ENCODE peak calls at places on chromosomes 7 and 10, in four cellular contexts. M, U, P and O are unnamed samples.

GRCh38 chr10:9825491-9826018 is 1192.1 kb upstream of the CELF2 start:
- DNase-seq in M (no peak), U (peak; percentile 55), P (no peak), O (no peak)

GRCh38 chr7:70620333-70621055 is 511.4 kb upstream of the GALNT17 start:
- DNase-seq in M (no peak), U (no peak), P (no peak), O (peak; percentile 47)

GRCh38 chr7:101947899-101948298 is 130.5 kb downstream of the CUX1 start:
- DNase-seq in M (peak; percentile 90), U (peak; percentile 67), P (peak; percentile 85), O (no peak)

GRCh38 chr10:107284187-107284586 is 119.7 kb upstream of the SORCS1 start:
- DNase-seq in M (no peak), U (no peak), P (no peak), O (no peak)

GRCh38 chr7:604038-604883 is 84.6 kb upstream of the PDGFA start:
- DNase-seq in M (peak; percentile 84), U (peak; percentile 89), P (peak; percentile 89), O (peak; percentile 84)

GRCh38 chr10:74383617-74384016 is 232.6 kb downstream of the ADK start:
- DNase-seq in M (no peak), U (no peak), P (no peak), O (no peak)

GRCh38 chr7:101185258-101185839 is 5.3 kb upstream of the NAT16 start:
- DNase-seq in M (no peak), U (peak; percentile 58), P (no peak), O (no peak)

GRCh38 chr7:73770002-73770859 is at the start of gene CLDN3:
- DNase-seq in M (no peak), U (peak; percentile 41), P (no peak), O (peak; percentile 91)

GRCh38 chr7:104040666-104041065 is 51.2 kb upstream of the RELN start:
- DNase-seq in M (no peak), U (no peak), P (no peak), O (no peak)

GRCh38 chr7:6026011-6026819 is 5.0 kb upstream of the ANKRD61 start:
- DNase-seq in M (peak; percentile 74), U (peak; percentile 4), P (peak; percentile 73), O (peak; percentile 52)

GRCh38 chr10:124508070-124508667 is 46.5 kb downstream of the LHPP start:
- DNase-seq in M (peak; percentile 60), U (no peak), P (no peak), O (no peak)

GRCh38 chr7:133434246-133434865 is 181.5 kb downstream of the EXOC4 start:
- DNase-seq in M (no peak), U (peak; percentile 30), P (no peak), O (no peak)

GRCh38 chr7:64035388-64035787 is 9.8 kb upstream of the ZNF727 start:
- DNase-seq in M (no peak), U (no peak), P (no peak), O (no peak)
- H3K9me3 ChIP-seq in M (peaks cover 8% of the 10 kb centered on the region), U (no peaks in the 10 kb centered on the region), P (no peaks in the 10 kb centered on the region), O (peaks cover 43% of the 10 kb centered on the region)

GRCh38 chr7:64685741-64686140 is 19.8 kb downstream of the ZNF107 start:
- DNase-seq in M (no peak), U (no peak), P (no peak), O (no peak)
- H3K27ac ChIP-seq in M (no peak overlapping the region), U (no peak overlapping the region), P (no peak overlapping the region), O (no peak overlapping the region)

DNA sequence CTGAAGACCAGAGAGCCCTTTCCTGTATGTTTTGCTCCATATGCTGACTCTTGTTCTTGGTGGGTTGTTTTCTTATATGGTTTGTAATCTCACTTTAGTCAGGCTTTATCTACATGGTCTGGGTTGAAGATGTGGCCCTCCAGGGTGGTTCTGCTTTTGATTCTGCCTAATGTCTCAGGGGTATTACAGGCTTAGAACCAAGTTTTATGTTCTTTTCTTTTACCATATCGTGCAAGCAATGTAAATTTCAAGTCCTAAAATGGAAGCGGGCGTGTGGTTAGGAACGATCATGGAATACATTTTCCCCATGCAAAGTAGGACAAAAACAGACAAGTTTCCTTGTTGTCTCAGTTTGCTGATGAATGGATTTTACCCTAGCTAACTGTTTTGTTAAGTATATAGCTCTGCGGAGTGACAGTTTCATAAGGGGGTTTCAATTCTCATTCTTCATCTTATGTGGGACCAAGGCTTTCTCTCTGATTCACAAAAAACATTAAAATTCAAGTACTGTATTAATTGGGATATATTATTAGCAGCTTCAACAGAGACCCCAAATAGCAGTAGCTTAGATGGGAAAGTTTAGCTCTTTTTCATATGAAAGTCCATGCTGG is 58.7 kb downstream of the MTURN start:
- DNase-seq in M (no peak), U (no peak), P (no peak), O (no peak)
- H3K9me3 ChIP-seq in M (no peaks in the 10 kb centered on the region), U (no peaks in the 10 kb centered on the region), P (no peaks in the 10 kb centered on the region), O (no peaks in the 10 kb centered on the region)

DNA sequence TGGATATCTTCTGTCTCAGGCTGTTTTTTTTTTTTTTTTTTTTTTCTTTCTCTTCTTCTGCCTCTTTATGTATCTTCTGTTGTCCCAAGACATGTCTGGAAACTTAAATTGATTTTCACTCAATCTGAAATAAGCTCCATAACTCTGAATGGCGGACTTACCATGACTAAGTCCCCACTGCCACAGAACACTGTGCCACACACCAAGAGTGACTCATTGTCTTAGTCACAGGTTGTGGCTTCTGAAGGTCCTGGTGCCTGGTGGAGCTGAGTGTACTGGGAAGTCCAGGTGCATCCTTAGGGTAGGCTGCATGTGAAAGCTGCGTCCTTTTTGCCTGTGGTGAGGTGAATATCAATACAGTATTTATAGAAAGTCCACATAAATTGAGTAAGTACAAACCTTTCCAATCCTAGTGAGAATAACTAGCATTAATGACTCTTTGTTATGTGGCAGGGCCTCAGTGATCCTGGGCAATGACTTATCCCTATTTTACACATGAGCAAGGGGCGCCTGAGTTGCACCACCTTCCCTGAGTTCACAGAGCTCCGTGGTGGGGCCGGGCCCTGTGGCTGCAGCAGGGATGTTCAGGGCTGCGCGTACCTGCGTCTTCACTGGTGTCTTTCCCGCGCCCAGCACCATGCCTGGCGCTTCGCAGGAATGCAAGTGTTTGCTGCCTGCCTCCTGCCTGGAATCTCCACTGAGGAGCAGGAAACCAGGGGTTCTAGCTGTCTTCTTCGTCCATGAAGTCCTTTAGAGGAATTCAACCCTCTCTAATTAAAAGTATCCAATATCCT is 4.3 kb downstream of the PFKP start:
- DNase-seq in M (no peak), U (peak; percentile 94), P (no peak), O (no peak)
- H3K27ac ChIP-seq in M (no peak overlapping the region), U (no peak overlapping the region), P (no peak overlapping the region), O (no peak overlapping the region)

DNA sequence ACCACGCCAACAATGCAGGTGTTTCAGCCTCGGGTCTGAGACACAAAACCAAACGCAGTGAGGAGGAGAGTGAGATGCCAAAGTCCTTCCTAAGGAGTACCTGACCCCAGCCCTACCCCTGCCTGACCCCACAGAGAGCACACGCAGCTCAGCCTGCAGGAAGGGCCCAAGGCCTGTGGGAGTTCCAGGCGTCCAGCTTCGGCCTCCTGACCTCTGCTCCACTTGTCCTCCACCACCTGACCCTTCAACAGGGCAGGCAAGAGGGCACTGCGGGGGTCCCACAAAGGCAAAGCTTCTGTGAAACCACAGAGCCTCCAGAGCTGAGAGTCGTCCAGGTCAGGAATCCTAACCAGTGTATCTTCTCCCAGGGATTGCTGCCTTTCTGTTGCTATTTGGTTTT is 122.0 kb upstream of the PPP2R2D start:
- DNase-seq in M (no peak), U (no peak), P (no peak), O (no peak)
- H3K9me3 ChIP-seq in M (peaks cover 20% of the 10 kb centered on the region), U (no peaks in the 10 kb centered on the region), P (no peaks in the 10 kb centered on the region), O (peaks cover 15% of the 10 kb centered on the region)

GRCh38 chr10:123269675-123270074 is 115.5 kb downstream of the BUB3 start:
- DNase-seq in M (no peak), U (no peak), P (no peak), O (no peak)
- H3K27ac ChIP-seq in M (no peak overlapping the region), U (no peak overlapping the region), P (no peak overlapping the region), O (no peak overlapping the region)

DNA sequence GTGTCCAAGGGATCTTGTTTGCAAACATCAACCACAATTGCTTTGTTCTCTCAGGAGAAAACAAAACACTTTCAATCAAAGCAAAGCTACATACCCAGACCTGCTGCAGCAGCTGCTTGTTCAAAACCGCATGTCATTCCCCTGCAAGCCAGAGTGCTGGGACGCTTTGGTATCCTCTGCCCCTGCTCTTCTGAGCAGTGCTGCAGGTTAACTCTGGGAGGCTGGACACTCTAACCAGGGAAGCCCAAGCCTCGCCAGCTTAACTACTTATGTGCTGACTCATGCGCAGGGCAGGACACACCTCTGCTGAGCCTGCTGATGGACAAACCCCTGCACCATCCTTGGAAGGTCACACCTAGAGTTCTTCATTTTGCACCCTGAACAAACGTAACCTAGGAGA is 28.2 kb upstream of the ASAH2 start:
- DNase-seq in M (no peak), U (no peak), P (no peak), O (no peak)
- H3K9me3 ChIP-seq in M (no peaks in the 10 kb centered on the region), U (no peaks in the 10 kb centered on the region), P (no peaks in the 10 kb centered on the region), O (no peaks in the 10 kb centered on the region)

DNA sequence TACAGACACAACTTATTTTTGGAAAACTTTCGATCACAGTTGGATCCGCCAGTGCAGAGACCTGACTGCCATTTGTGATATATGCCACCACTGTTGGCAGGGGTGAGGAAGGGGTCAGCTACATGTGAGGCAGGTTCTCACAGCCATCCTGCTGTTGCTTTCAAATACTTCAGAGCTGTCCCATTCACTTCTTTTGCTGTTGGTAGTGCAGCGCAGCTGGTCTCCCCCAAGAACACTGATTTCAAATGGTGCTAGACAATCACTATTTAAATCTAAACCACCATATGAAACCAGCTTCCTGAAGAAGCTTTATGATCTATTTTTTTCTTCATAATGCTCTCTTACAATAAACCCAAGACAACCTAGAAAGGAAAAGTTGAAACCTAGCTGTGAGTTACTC is 143.2 kb upstream of the KLF14 start:
- DNase-seq in M (no peak), U (no peak), P (no peak), O (no peak)
- H3K27ac ChIP-seq in M (no peak overlapping the region), U (no peak overlapping the region), P (no peak overlapping the region), O (no peak overlapping the region)